ENCODE peak calls at places on chromosomes 13 and 19, in five cellular contexts. One of them, this sample, is unnamed.

GRCh38 chr19:18281082-18282020 is at the start of gene JUND:
- DNase-seq in cardiac fibroblast: peak
- DNase-seq in activated T-helper 9 cell treated with anti-CD3 and anti-CD28 coated beads, Interleukin-2, amount 50 U/mL, for 16 hours: peak
- DNase-seq in astrocyte of the hippocampus: peak
- DNase-seq in HepG2: peak
- DNase-seq in this sample: peak

GRCh38 chr13:73365681-73366080 is 306.9 kb downstream of the KLF5 start:
- DNase-seq in cardiac fibroblast: no peak
- DNase-seq in activated T-helper 9 cell treated with anti-CD3 and anti-CD28 coated beads, Interleukin-2, amount 50 U/mL, for 16 hours: no peak
- DNase-seq in astrocyte of the hippocampus: no peak
- DNase-seq in HepG2: no peak
- DNase-seq in this sample: no peak

GRCh38 chr19:54707932-54708331 is 16.3 kb upstream of the KIR3DL3 start:
- DNase-seq in cardiac fibroblast: no peak
- DNase-seq in activated T-helper 9 cell treated with anti-CD3 and anti-CD28 coated beads, Interleukin-2, amount 50 U/mL, for 16 hours: no peak
- DNase-seq in astrocyte of the hippocampus: no peak
- DNase-seq in HepG2: no peak
- DNase-seq in this sample: no peak

GRCh38 chr13:62611343-62611742 is 1195.7 kb upstream of the PCDH20 start:
- DNase-seq in cardiac fibroblast: no peak
- DNase-seq in activated T-helper 9 cell treated with anti-CD3 and anti-CD28 coated beads, Interleukin-2, amount 50 U/mL, for 16 hours: no peak
- DNase-seq in astrocyte of the hippocampus: no peak
- DNase-seq in HepG2: no peak
- DNase-seq in this sample: no peak

GRCh38 chr13:21297452-21297851 is 121.0 kb downstream of the MRPL57 start:
- DNase-seq in cardiac fibroblast: peak
- DNase-seq in activated T-helper 9 cell treated with anti-CD3 and anti-CD28 coated beads, Interleukin-2, amount 50 U/mL, for 16 hours: no peak
- DNase-seq in astrocyte of the hippocampus: peak
- DNase-seq in HepG2: no peak
- DNase-seq in this sample: peak

GRCh38 chr19:55553217-55554182 is 8.2 kb upstream of the SBK3 start:
- DNase-seq in cardiac fibroblast: no peak
- DNase-seq in activated T-helper 9 cell treated with anti-CD3 and anti-CD28 coated beads, Interleukin-2, amount 50 U/mL, for 16 hours: no peak
- DNase-seq in astrocyte of the hippocampus: peak
- DNase-seq in HepG2: peak
- DNase-seq in this sample: no peak

GRCh38 chr19:17402982-17403855 is 2.2 kb downstream of the BST2 start:
- DNase-seq in cardiac fibroblast: no peak
- DNase-seq in activated T-helper 9 cell treated with anti-CD3 and anti-CD28 coated beads, Interleukin-2, amount 50 U/mL, for 16 hours: no peak
- DNase-seq in astrocyte of the hippocampus: no peak
- DNase-seq in HepG2: no peak
- DNase-seq in this sample: no peak

GRCh38 chr13:77239312-77239711 is 87.6 kb downstream of the MYCBP2 start:
- DNase-seq in cardiac fibroblast: peak
- DNase-seq in activated T-helper 9 cell treated with anti-CD3 and anti-CD28 coated beads, Interleukin-2, amount 50 U/mL, for 16 hours: no peak
- DNase-seq in astrocyte of the hippocampus: no peak
- DNase-seq in HepG2: no peak
- DNase-seq in this sample: no peak